ENCODE peak calls at places on chromosomes 2 and 18, in ten cellular contexts. J, M, P, S, K, B, R, G, H and Q are unnamed samples.

GRCh38 chr2:47645246-47645645 is 137.7 kb upstream of the MSH6 start:
- DNase-seq in H (no peak), P (no peak), G (no peak), R (no peak), B (no peak), J (no peak), K (no peak), M (no peak), S (no peak), Q (no peak)

GRCh38 chr18:44938396-44939036 is 257.8 kb downstream of the SETBP1 start:
- DNase-seq in P (no peak), M (peak), H (no peak), S (no peak), K (no peak), G (no peak), J (no peak), B (no peak), R (no peak), Q (no peak)

GRCh38 chr2:189254268-189254883 is 74.8 kb upstream of the COL5A2 start:
- DNase-seq in H (peak), P (peak), M (no peak), J (peak), R (peak), K (no peak), G (peak), B (peak), S (peak), Q (no peak)

GRCh38 chr2:226738191-226738820 is 61.3 kb downstream of the IRS1 start:
- DNase-seq in J (no peak), P (no peak), K (no peak), B (no peak), R (no peak), M (no peak), S (no peak), G (no peak), H (no peak), Q (no peak)

GRCh38 chr2:134398300-134398699 is 144.4 kb downstream of the MGAT5 start:
- DNase-seq in H (peak), J (no peak), G (peak), K (no peak), M (no peak), R (no peak), P (peak), B (no peak), S (peak), Q (no peak)

GRCh38 chr2:219398721-219399333 is 11.1 kb upstream of the DNPEP start:
- DNase-seq in R (no peak), K (no peak), H (peak), B (no peak), S (no peak), P (no peak), M (no peak), G (no peak), J (no peak), Q (no peak)

GRCh38 chr2:178452870-178453269 is 1.7 kb downstream of the PJVK start:
- DNase-seq in G (no peak), P (no peak), H (no peak), R (no peak), B (no peak), S (no peak), K (no peak), J (no peak), M (no peak), Q (no peak)

GRCh38 chr2:19207452-19207851 is 151.0 kb downstream of the OSR1 start:
- DNase-seq in K (no peak), P (no peak), J (no peak), M (no peak), R (no peak), B (no peak), H (no peak), G (peak), S (no peak), Q (no peak)

GRCh38 chr2:62229082-62229620 is 33.2 kb downstream of the B3GNT2 start:
- DNase-seq in S (no peak), R (no peak), P (no peak), J (no peak), G (no peak), K (no peak), M (no peak), B (no peak), H (no peak), Q (no peak)

GRCh38 chr18:58789856-58790255 is 74.8 kb upstream of the ZNF532 start:
- DNase-seq in K (no peak), S (no peak), B (no peak), R (no peak), G (peak), J (no peak), M (peak), P (no peak), H (no peak), Q (no peak)

GRCh38 chr2:208142255-208142924 is 3.6 kb downstream of the CRYGB start:
- DNase-seq in S (no peak), M (no peak), H (no peak), J (no peak), G (peak), B (no peak), R (no peak), K (no peak), P (peak), Q (no peak)

GRCh38 chr18:4251873-4252272 is 203.2 kb downstream of the DLGAP1 start:
- DNase-seq in J (no peak), K (no peak), G (no peak), H (no peak), M (no peak), R (no peak), P (no peak), S (no peak), B (no peak), Q (no peak)

GRCh38 chr2:140457483-140457882 is 1673.3 kb downstream of the LRP1B start:
- DNase-seq in M (no peak), R (no peak), J (no peak), S (no peak), P (no peak), K (no peak), H (no peak), G (no peak), B (no peak), Q (no peak)

GRCh38 chr2:740446-741293 is 63.5 kb upstream of the TMEM18 start:
- DNase-seq in B (peak), K (no peak), S (peak), M (peak), J (peak), R (peak), G (peak), P (peak), H (peak), Q (no peak)

GRCh38 chr18:10454800-10455550 is 540 bp downstream of the APCDD1 start:
- DNase-seq in R (no peak), S (no peak), B (peak), P (no peak), M (peak), J (no peak), G (peak), K (no peak), H (no peak), Q (no peak)

GRCh38 chr2:21234721-21235120 is 111.0 kb downstream of the TDRD15 start:
- DNase-seq in J (no peak), K (no peak), S (no peak), M (no peak), G (no peak), P (no peak), R (no peak), B (no peak), H (no peak), Q (no peak)

GRCh38 chr18:24019641-24020331 is 5.2 kb downstream of the TTC39C start:
- DNase-seq in G (no peak), R (no peak), B (no peak), M (no peak), J (no peak), H (no peak), K (no peak), P (peak), S (no peak), Q (peak)

GRCh38 chr2:100976634-100977391 is 25.3 kb upstream of the RPL31 start:
- DNase-seq in G (no peak), R (no peak), B (no peak), K (no peak), H (no peak), S (no peak), J (no peak), P (no peak), M (no peak), Q (peak)

GRCh38 chr18:73352546-73352945 is 484.8 kb upstream of the NETO1 start:
- DNase-seq in G (no peak), R (no peak), H (no peak), M (no peak), P (no peak), K (no peak), J (peak), S (no peak), B (peak), Q (no peak)

GRCh38 chr2:180050246-180050645 is 43.1 kb upstream of the CWC22 start:
- DNase-seq in B (no peak), R (no peak), S (peak), G (peak), K (no peak), M (no peak), H (no peak), J (no peak), P (peak), Q (no peak)

GRCh38 chr2:68466778-68467076 is 367 bp downstream of the FBXO48 start:
- DNase-seq in K (no peak), M (no peak), J (no peak), H (no peak), R (no peak), G (no peak), P (no peak), S (no peak), B (no peak), Q (no peak)

GRCh38 chr2:198657520-198658121 is 800.1 kb downstream of the SATB2 start:
- DNase-seq in K (no peak), G (peak), R (no peak), B (peak), J (no peak), P (no peak), S (no peak), M (peak), H (no peak), Q (no peak)

GRCh38 chr2:25301453-25302352 is 40.0 kb downstream of the DNMT3A start:
- DNase-seq in G (peak), P (peak), M (no peak), H (peak), R (peak), J (no peak), K (peak), B (no peak), S (peak), Q (no peak)

GRCh38 chr18:8821531-8821930 is 116.2 kb downstream of the MTCL1 start:
- DNase-seq in G (no peak), H (no peak), B (no peak), P (no peak), J (no peak), K (no peak), S (no peak), M (no peak), R (no peak), Q (no peak)

GRCh38 chr18:21265971-21266673 is 24.1 kb downstream of the GREB1L start:
- DNase-seq in B (no peak), S (no peak), G (no peak), J (no peak), H (no peak), K (no peak), R (no peak), M (no peak), P (no peak), Q (no peak)

GRCh38 chr2:54394392-54394791 is 61.7 kb upstream of the SPTBN1 start:
- DNase-seq in R (no peak), M (no peak), S (no peak), H (no peak), P (no peak), G (no peak), K (no peak), B (no peak), J (no peak), Q (no peak)

GRCh38 chr2:200306719-200306968 is 151 bp downstream of the SPATS2L start:
- DNase-seq in B (no peak), H (no peak), R (no peak), G (no peak), P (no peak), M (no peak), J (no peak), K (no peak), S (no peak), Q (peak)

GRCh38 chr2:191983186-191983585 is 136.3 kb upstream of the CAVIN2 start:
- DNase-seq in R (no peak), K (no peak), G (no peak), J (no peak), M (no peak), P (no peak), B (no peak), S (no peak), H (no peak), Q (no peak)

GRCh38 chr2:167504061-167504460 is 615.8 kb downstream of the XIRP2 start:
- DNase-seq in R (no peak), B (no peak), J (no peak), M (no peak), K (no peak), G (no peak), S (no peak), H (no peak), P (no peak), Q (no peak)

GRCh38 chr2:236692937-236693336 is 123.3 kb downstream of the ACKR3 start:
- DNase-seq in P (no peak), R (no peak), M (no peak), K (no peak), H (no peak), B (no peak), G (no peak), J (no peak), S (no peak), Q (no peak)

GRCh38 chr18:12477606-12478005 is 69.9 kb downstream of the PRELID3A start:
- DNase-seq in J (no peak), M (no peak), P (no peak), R (no peak), S (no peak), K (no peak), G (no peak), H (no peak), B (no peak), Q (no peak)

GRCh38 chr18:25075793-25076192 is 276.2 kb downstream of the ZNF521 start:
- DNase-seq in B (no peak), G (no peak), P (no peak), M (no peak), J (no peak), S (no peak), H (no peak), K (no peak), R (peak), Q (no peak)

GRCh38 chr2:59462418-59463197 is 1090.8 kb downstream of the BCL11A start:
- DNase-seq in G (no peak), M (no peak), K (no peak), S (no peak), P (no peak), J (no peak), H (no peak), R (no peak), B (no peak), Q (no peak)
- TF ChIP-seq CTCF in G (no peak), M (no peak), K (no peak), S (no peak), P (no peak), J (no peak), H (no peak), R (no peak), B (no peak), Q (no peak)

GRCh38 chr18:33749831-33750230 is 171.8 kb downstream of the ASXL3 start:
- DNase-seq in J (no peak), G (no peak), B (peak), P (no peak), K (no peak), S (no peak), H (no peak), M (no peak), R (no peak), Q (no peak)

GRCh38 chr18:33745396-33745795 is 167.4 kb downstream of the ASXL3 start:
- DNase-seq in B (no peak), K (no peak), J (no peak), P (no peak), G (no peak), M (no peak), R (no peak), S (no peak), H (no peak), Q (no peak)

GRCh38 chr18:33746261-33746660 is 168.2 kb downstream of the ASXL3 start:
- DNase-seq in R (no peak), H (no peak), J (no peak), M (no peak), K (no peak), P (no peak), G (no peak), B (peak), S (no peak), Q (no peak)

GRCh38 chr18:33744032-33744697 is 166.1 kb downstream of the ASXL3 start:
- DNase-seq in B (no peak), J (no peak), S (no peak), G (no peak), H (no peak), P (no peak), M (no peak), K (no peak), R (no peak), Q (no peak)
- TF ChIP-seq CTCF in B (peak), J (no peak), S (no peak), G (no peak), H (no peak), P (no peak), M (no peak), K (no peak), R (peak), Q (no peak)

DNA sequence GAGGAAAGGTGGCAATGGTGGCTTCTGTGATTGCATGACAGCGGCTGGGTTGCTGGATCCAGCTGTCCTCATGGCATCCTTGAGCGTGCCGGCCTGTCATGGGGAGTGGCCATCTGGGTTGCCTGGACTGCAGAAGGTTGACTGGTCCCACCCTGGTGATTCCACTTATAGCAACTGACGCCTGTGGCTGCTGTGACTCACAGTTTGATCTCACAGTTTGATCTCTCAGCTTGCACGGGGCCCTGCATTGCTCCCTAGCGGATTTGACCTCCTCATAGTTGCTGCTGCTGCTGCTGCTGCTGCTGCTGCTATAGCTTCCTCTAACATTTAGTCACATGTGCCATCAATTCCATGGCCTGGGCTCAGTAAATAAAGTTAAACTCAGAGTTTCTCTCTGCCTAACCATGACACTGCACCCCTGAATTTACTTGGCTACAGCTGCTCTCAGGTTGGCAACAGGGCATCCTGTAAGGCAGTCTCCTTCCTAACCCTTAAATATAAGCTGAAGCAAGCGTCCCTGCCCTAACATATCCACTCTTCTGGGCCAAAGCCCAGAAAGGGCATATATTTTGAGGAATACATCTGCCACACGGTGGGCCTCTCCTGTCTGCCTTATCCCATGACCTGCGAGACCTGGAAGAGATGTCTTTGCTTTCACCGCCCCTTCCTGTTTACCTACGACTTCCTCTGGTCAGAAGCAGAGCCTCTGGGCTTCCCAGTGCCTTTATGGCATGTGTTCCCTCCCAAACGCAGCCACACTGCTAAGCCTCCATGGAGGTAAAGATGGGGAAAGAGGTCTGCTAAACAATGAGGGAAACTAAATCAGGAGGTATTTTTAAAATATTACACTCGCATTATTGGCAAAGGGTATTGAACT is 37.8 kb upstream of the CCDC150 start:
- DNase-seq in M (peak), P (peak), B (peak), G (peak), K (no peak), R (peak), J (peak), H (peak), S (peak), Q (no peak)
- TF ChIP-seq CTCF in M (no peak), P (no peak), B (no peak), G (no peak), K (no peak), R (peak), J (no peak), H (peak), S (peak), Q (no peak)

GRCh38 chr2:235050992-235051351 is 99.2 kb downstream of the SH3BP4 start:
- DNase-seq in K (no peak), G (peak), J (peak), B (no peak), H (peak), S (peak), R (peak), M (peak), P (peak), Q (peak)
- TF ChIP-seq CTCF in K (no peak), G (no peak), J (peak), B (no peak), H (peak), S (no peak), R (no peak), M (no peak), P (no peak), Q (no peak)

DNA sequence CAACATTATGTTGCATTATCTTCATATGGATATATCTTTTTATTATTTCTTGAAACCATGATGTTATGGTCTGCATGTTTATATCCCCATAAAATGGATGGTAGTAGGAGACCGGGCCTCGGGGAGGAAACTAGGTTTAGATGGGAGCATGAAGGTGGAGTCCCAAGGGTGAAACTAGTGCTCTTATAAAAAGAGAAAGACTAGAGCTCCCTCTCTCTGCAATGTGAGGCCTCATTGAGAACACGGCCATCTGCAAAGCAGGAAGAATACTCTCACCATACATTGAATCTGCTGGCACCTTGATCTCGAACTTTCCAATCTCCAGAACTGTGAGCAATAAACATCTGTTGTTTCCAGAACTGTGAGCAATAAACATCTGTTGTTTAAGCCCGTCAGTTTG is 64.0 kb downstream of the NXPH2 start:
- DNase-seq in P (no peak), K (no peak), B (no peak), G (no peak), J (no peak), S (no peak), R (no peak), H (no peak), M (no peak), Q (peak)
- TF ChIP-seq CTCF in P (no peak), K (no peak), B (no peak), G (no peak), J (no peak), S (peak), R (peak), H (no peak), M (no peak), Q (no peak)

DNA sequence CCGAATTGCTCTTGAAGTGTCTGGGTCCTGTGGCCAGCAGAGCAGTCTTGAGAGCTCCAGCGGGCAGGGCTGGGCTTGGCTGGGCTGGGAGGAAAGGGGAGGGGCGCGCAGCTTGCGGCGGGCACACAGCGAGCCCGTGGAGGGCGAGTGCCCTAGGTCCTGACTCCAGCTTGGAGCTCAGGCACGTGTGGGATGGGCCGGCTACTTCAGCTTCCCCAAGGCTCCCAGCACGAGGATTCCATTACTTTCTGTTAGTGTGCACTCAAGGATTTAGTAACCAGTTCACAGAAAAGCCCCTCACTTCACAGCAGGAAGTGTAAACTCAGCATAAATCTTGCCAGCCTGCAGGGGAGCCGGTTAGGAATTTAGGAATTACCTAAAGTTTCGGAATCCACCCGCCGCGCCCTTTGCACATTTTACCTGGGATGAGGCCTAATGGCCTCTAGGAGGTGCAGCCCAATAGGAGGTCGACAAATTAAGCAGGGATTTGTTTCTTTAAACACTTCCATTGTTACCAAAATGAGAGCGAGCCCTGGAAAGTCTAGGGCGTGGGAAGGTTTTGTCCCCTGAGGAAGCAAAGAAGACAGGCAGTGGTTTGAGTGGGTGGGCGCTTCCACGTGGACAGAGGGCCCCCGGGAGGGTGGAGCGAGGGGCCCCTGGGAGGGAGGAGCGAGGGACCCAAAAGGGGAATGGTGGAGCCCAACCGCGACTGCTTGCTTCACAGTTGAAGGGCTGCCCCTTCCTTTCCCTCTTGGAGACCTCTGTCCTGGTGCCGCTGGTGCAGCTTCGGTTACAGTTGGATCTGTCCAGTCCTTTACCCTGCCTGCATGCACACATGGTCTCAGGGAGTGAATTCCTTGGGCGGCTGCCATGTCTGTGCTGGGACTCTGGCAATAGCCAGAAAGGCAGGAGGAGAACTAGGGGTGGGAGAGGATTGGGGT is 93.3 kb downstream of the CTAGE1 start:
- DNase-seq in J (no peak), M (peak), B (no peak), H (no peak), R (no peak), G (peak), K (no peak), P (no peak), S (no peak), Q (no peak)
- TF ChIP-seq CTCF in J (peak), M (peak), B (no peak), H (peak), R (peak), G (peak), K (no peak), P (peak), S (peak), Q (no peak)